ENCODE peak calls at places on chromosome X, in four cellular contexts. One of them, this sample, is unnamed.

GRCh38 chrX:46251755-46252154 is 293.5 kb downstream of the ZNF674 start:
- DNase-seq in ascending aorta: no peak
- DNase-seq in mucosa of descending colon: no peak
- DNase-seq in psoas muscle: no peak
- DNase-seq in this sample: no peak

GRCh38 chrX:120736989-120737388 is 107.1 kb upstream of the C1GALT1C1 start:
- DNase-seq in mucosa of descending colon: no peak
- DNase-seq in ascending aorta: no peak
- DNase-seq in psoas muscle: no peak
- DNase-seq in this sample: no peak

GRCh38 chrX:77087529-77088169 is 359.5 kb upstream of the FGF16 start:
- DNase-seq in mucosa of descending colon: no peak
- DNase-seq in ascending aorta: no peak
- DNase-seq in psoas muscle: peak; percentile 17
- DNase-seq in this sample: no peak

GRCh38 chrX:17086317-17086716 is 139.9 kb downstream of the REPS2 start:
- DNase-seq in psoas muscle: no peak
- DNase-seq in ascending aorta: no peak
- DNase-seq in mucosa of descending colon: no peak
- DNase-seq in this sample: no peak

GRCh38 chrX:24768556-24768955 is 74.8 kb downstream of the POLA1 start:
- DNase-seq in psoas muscle: no peak
- DNase-seq in mucosa of descending colon: no peak
- DNase-seq in ascending aorta: no peak
- DNase-seq in this sample: no peak

GRCh38 chrX:68650491-68650890 is 3.0 kb downstream of the STARD8 start:
- DNase-seq in mucosa of descending colon: no peak
- DNase-seq in psoas muscle: no peak
- DNase-seq in ascending aorta: no peak
- DNase-seq in this sample: no peak

GRCh38 chrX:11532291-11533075 is 133.2 kb downstream of the ARHGAP6 start:
- DNase-seq in mucosa of descending colon: no peak
- DNase-seq in psoas muscle: no peak
- DNase-seq in ascending aorta: no peak
- DNase-seq in this sample: no peak

GRCh38 chrX:45472968-45473367 is 272.3 kb upstream of the DIPK2B start:
- DNase-seq in psoas muscle: no peak
- DNase-seq in mucosa of descending colon: no peak
- DNase-seq in ascending aorta: no peak
- DNase-seq in this sample: no peak

GRCh38 chrX:155997436-155997835 is at the start of gene IL9R:
- DNase-seq in ascending aorta: no peak
- DNase-seq in psoas muscle: no peak
- DNase-seq in mucosa of descending colon: no peak
- DNase-seq in this sample: no peak

GRCh38 chrX:63436865-63437264 is 85.7 kb upstream of the SPIN4 start:
- DNase-seq in ascending aorta: no peak
- DNase-seq in psoas muscle: no peak
- DNase-seq in mucosa of descending colon: no peak
- DNase-seq in this sample: no peak

GRCh38 chrX:154437398-154437752 is 421 bp downstream of the GDI1 start:
- DNase-seq in psoas muscle: no peak
- DNase-seq in mucosa of descending colon: no peak
- DNase-seq in ascending aorta: no peak
- DNase-seq in this sample: no peak
- H3K4me3 ChIP-seq in psoas muscle: peak overlapping the region; percentile 79
- H3K4me3 ChIP-seq in mucosa of descending colon: peak overlapping the region; percentile 38
- H3K4me3 ChIP-seq in ascending aorta: peak overlapping the region; percentile 62
- H3K4me3 ChIP-seq in this sample: peak overlapping the region; percentile 53

DNA sequence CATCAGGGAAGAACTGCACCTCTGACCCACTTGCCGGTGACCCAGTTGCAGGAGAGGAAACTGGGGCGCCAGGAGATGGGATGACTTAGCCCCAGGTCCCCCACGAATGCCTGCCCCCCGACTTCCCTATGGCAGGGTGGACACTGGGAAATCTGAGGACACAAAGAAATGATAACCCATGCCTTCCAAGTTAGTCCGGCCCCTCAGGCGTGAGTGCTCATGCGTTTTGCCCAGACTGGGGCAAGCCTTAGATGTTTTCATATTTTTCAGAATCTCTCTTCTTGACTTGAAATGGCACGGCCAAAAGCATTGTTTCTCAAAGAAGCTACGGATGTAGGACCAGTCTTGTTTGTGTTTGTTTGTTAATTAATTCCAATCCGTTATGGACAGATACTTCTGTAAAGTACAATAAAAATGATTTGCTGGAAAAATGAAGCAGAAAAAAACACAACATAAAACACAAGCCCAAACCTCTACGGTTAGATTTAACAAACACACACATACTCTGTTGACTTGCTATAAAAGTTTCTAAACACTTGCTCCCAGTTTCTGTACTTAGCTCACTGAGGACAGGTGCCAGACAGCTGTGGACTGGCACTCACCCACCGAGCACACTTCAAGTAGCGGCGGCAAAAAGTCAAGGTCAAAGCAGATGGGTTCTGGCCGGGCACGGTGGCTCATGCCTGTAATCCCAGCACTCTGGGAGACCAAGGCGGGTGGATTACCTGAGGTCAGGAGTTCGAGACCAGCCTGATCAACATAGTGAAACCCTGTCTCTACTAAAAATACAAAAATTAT is 341.5 kb downstream of the BCOR start:
- DNase-seq in mucosa of descending colon: no peak
- DNase-seq in ascending aorta: no peak
- DNase-seq in psoas muscle: no peak
- DNase-seq in this sample: no peak
- H3K4me1 ChIP-seq in mucosa of descending colon: peaks cover 10% of the 10 kb centered on the region
- H3K4me1 ChIP-seq in ascending aorta: peaks cover 21% of the 10 kb centered on the region
- H3K4me1 ChIP-seq in psoas muscle: peaks cover 14% of the 10 kb centered on the region
- H3K4me1 ChIP-seq in this sample: peaks cover 4% of the 10 kb centered on the region

GRCh38 chrX:108439434-108439883 is at the start of gene COL4A5:
- DNase-seq in ascending aorta: no peak
- DNase-seq in mucosa of descending colon: peak; percentile 22
- DNase-seq in psoas muscle: peak; percentile 31
- DNase-seq in this sample: no peak
- H3K4me3 ChIP-seq in ascending aorta: peak within 1 kb of the TSS; percentile 32
- H3K4me3 ChIP-seq in mucosa of descending colon: no peak within 1 kb of the TSS
- H3K4me3 ChIP-seq in psoas muscle: peak within 1 kb of the TSS; percentile 70
- H3K4me3 ChIP-seq in this sample: peak within 1 kb of the TSS; percentile 13

DNA sequence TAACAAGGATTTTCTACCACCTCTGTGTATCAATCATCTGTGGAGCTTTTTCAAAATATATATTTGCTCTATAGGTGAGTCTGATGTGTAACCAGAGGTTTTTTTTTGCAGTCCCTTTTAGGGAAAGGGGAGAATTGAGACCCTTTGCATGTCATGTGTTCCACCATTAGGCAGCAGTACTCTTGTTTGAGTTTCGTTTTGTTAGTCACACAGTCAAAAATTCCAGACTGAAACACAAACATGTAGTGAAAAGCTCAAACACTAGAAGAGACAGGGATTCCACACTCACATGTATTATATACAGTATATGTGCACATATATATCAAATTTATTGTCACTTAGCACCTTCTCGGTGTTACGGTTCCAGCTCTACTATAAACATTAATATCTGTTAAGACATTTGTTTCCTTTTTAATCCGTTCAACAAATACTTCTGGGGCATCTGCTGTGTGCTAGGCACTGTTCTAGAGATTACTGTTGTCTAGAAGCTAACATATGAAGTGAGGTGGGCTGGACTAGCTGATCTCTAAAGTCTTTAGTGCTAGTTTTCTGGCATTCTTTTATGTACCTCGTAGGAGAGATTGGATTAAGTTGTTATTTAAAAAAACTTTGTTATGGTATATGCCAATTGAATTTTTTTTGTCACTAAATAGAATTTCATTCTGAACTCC is 5.5 kb downstream of the USP9X start:
- DNase-seq in psoas muscle: no peak
- DNase-seq in mucosa of descending colon: no peak
- DNase-seq in ascending aorta: no peak
- DNase-seq in this sample: no peak
- H3K4me1 ChIP-seq in psoas muscle: peaks cover 65% of the 10 kb centered on the region
- H3K4me1 ChIP-seq in mucosa of descending colon: peaks cover 9% of the 10 kb centered on the region
- H3K4me1 ChIP-seq in ascending aorta: peaks cover 25% of the 10 kb centered on the region
- H3K4me1 ChIP-seq in this sample: peaks cover 44% of the 10 kb centered on the region

GRCh38 chrX:135424469-135424868 is 2.7 kb downstream of the SMIM10L2A start:
- DNase-seq in ascending aorta: no peak
- DNase-seq in psoas muscle: no peak
- DNase-seq in mucosa of descending colon: no peak
- DNase-seq in this sample: no peak
- H3K4me3 ChIP-seq in ascending aorta: no peak overlapping the region
- H3K4me3 ChIP-seq in psoas muscle: no peak overlapping the region
- H3K4me3 ChIP-seq in mucosa of descending colon: no peak overlapping the region
- H3K4me3 ChIP-seq in this sample: no peak overlapping the region

DNA sequence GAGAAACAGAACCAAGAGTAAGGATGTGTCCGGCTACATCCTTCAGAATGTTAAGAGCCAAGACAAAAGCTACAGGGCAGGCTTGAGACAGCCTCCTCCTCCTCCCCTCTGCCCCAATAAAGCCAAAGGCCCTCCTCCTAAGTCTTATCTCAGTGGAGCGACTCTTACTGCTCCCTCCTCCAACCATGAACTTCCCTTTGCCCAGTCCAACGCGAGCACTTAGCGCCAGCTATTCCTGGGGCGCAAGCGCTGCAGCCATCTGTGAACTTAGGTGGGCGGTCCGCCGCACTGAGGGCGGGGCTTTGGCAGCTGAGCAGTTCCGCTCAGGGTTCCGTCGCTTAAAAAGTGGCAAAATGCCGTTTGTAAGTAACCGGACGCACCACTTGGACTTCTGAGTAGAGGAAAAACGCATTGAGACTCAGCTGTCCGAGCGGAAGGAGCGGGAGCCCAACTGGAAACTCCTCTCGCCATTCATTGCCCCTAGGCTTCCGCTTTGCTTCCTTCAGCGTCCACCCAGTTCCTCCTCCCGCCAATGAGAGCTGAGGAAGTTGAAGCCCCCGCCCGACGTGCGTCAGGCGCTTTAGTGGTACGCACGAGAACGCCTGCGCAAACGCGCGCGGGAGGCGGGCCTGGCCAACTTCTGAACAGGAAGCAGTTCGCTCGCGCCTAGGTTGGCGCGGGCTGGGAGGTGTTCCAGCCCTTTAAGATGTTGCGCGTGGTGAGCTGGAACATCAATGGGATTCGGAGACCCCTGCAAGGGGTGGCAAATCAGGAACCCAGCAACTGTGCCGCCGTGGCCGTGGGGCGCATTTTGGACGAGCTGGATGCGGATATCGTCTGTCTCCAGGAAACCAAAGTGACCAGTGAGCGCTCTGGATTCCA is at the start of gene APEX2:
- DNase-seq in mucosa of descending colon: peak; percentile 91
- DNase-seq in ascending aorta: peak; percentile 82
- DNase-seq in psoas muscle: peak; percentile 92
- DNase-seq in this sample: peak; percentile 93
- H3K4me1 ChIP-seq in mucosa of descending colon: no peaks in the 10 kb centered on the region
- H3K4me1 ChIP-seq in ascending aorta: peaks cover 3% of the 10 kb centered on the region
- H3K4me1 ChIP-seq in psoas muscle: no peaks in the 10 kb centered on the region
- H3K4me1 ChIP-seq in this sample: peaks cover 11% of the 10 kb centered on the region

GRCh38 chrX:19122641-19123009 is 357 bp upstream of the ADGRG2 start:
- DNase-seq in ascending aorta: no peak
- DNase-seq in psoas muscle: no peak
- DNase-seq in mucosa of descending colon: no peak
- DNase-seq in this sample: no peak
- H3K4me3 ChIP-seq in ascending aorta: peak overlapping the region; percentile 57
- H3K4me3 ChIP-seq in psoas muscle: no peak overlapping the region
- H3K4me3 ChIP-seq in mucosa of descending colon: no peak overlapping the region
- H3K4me3 ChIP-seq in this sample: no peak overlapping the region

GRCh38 chrX:103464071-103464773 is 55.1 kb downstream of the RAB40A start:
- DNase-seq in ascending aorta: no peak
- DNase-seq in psoas muscle: no peak
- DNase-seq in mucosa of descending colon: no peak
- DNase-seq in this sample: no peak
- H3K4me1 ChIP-seq in ascending aorta: no peaks in the 10 kb centered on the region
- H3K4me1 ChIP-seq in psoas muscle: no peaks in the 10 kb centered on the region
- H3K4me1 ChIP-seq in mucosa of descending colon: no peaks in the 10 kb centered on the region
- H3K4me1 ChIP-seq in this sample: no peaks in the 10 kb centered on the region